ENCODE peak calls at places on chromosomes 13 and 19, in five cellular contexts. One of them, this sample, is unnamed.
A peak's percentile ranks its signal among the peaks of the same experiment; 100 is the strongest.

GRCh38 chr19:58129284-58129683 is 21.3 kb downstream of the ZNF329 start:
- DNase-seq in right cardiac atrium: no peak
- DNase-seq in CD4-positive, CD25-positive, alpha-beta regulatory T cell: no peak
- DNase-seq in PC-3: no peak
- DNase-seq in K562: no peak
- DNase-seq in this sample: no peak

GRCh38 chr13:35858665-35859064 is 272.5 kb downstream of the DCLK1 start:
- DNase-seq in right cardiac atrium: no peak
- DNase-seq in CD4-positive, CD25-positive, alpha-beta regulatory T cell: no peak
- DNase-seq in PC-3: no peak
- DNase-seq in K562: no peak
- DNase-seq in this sample: no peak

GRCh38 chr13:62846302-62846701 is 1430.7 kb upstream of the PCDH20 start:
- DNase-seq in right cardiac atrium: no peak
- DNase-seq in CD4-positive, CD25-positive, alpha-beta regulatory T cell: no peak
- DNase-seq in PC-3: peak; percentile 52
- DNase-seq in K562: no peak
- DNase-seq in this sample: no peak

GRCh38 chr13:109652536-109652935 is 133.8 kb downstream of the IRS2 start:
- DNase-seq in right cardiac atrium: no peak
- DNase-seq in CD4-positive, CD25-positive, alpha-beta regulatory T cell: no peak
- DNase-seq in PC-3: no peak
- DNase-seq in K562: no peak
- DNase-seq in this sample: no peak

GRCh38 chr13:24112791-24113190 is 47.7 kb upstream of the SPATA13 start:
- DNase-seq in right cardiac atrium: no peak
- DNase-seq in CD4-positive, CD25-positive, alpha-beta regulatory T cell: no peak
- DNase-seq in PC-3: no peak
- DNase-seq in K562: no peak
- DNase-seq in this sample: no peak

GRCh38 chr13:59722580-59722900 is 441.2 kb downstream of the DIAPH3 start:
- DNase-seq in right cardiac atrium: peak; percentile 16
- DNase-seq in CD4-positive, CD25-positive, alpha-beta regulatory T cell: peak; percentile 19
- DNase-seq in PC-3: no peak
- DNase-seq in K562: no peak
- DNase-seq in this sample: no peak

GRCh38 chr13:109737606-109738005 is 48.8 kb downstream of the IRS2 start:
- DNase-seq in right cardiac atrium: no peak
- DNase-seq in CD4-positive, CD25-positive, alpha-beta regulatory T cell: no peak
- DNase-seq in PC-3: no peak
- DNase-seq in K562: no peak
- DNase-seq in this sample: no peak

GRCh38 chr13:50158385-50159165 is 143.3 kb downstream of the KCNRG start:
- DNase-seq in right cardiac atrium: no peak
- DNase-seq in CD4-positive, CD25-positive, alpha-beta regulatory T cell: no peak
- DNase-seq in PC-3: no peak
- DNase-seq in K562: no peak
- DNase-seq in this sample: no peak

GRCh38 chr13:22451345-22451744 is 729.4 kb upstream of the SGCG start:
- DNase-seq in right cardiac atrium: peak; percentile 62
- DNase-seq in CD4-positive, CD25-positive, alpha-beta regulatory T cell: no peak
- DNase-seq in PC-3: no peak
- DNase-seq in K562: no peak
- DNase-seq in this sample: no peak

GRCh38 chr13:34678154-34678553 is 263.9 kb upstream of the NBEA start:
- DNase-seq in right cardiac atrium: no peak
- DNase-seq in CD4-positive, CD25-positive, alpha-beta regulatory T cell: no peak
- DNase-seq in PC-3: peak; percentile 77
- DNase-seq in K562: no peak
- DNase-seq in this sample: no peak

GRCh38 chr19:47003611-47003935 is 16.1 kb upstream of the NPAS1 start:
- DNase-seq in right cardiac atrium: no peak
- DNase-seq in CD4-positive, CD25-positive, alpha-beta regulatory T cell: no peak
- DNase-seq in PC-3: no peak
- DNase-seq in K562: no peak
- DNase-seq in this sample: no peak

GRCh38 chr19:56119585-56119978 is 1.5 kb downstream of the ZNF787 start:
- DNase-seq in right cardiac atrium: peak; percentile 72
- DNase-seq in CD4-positive, CD25-positive, alpha-beta regulatory T cell: no peak
- DNase-seq in PC-3: peak; percentile 12
- DNase-seq in K562: no peak
- DNase-seq in this sample: no peak

GRCh38 chr19:12833747-12834417 is 497 bp downstream of the RTBDN start:
- DNase-seq in right cardiac atrium: peak; percentile 53
- DNase-seq in CD4-positive, CD25-positive, alpha-beta regulatory T cell: no peak
- DNase-seq in PC-3: peak; percentile 39
- DNase-seq in K562: peak; percentile 82
- DNase-seq in this sample: no peak

GRCh38 chr19:15379996-15380647 is 535 bp upstream of the AKAP8 start:
- DNase-seq in right cardiac atrium: peak; percentile 85
- DNase-seq in CD4-positive, CD25-positive, alpha-beta regulatory T cell: peak; percentile 50
- DNase-seq in PC-3: peak; percentile 67
- DNase-seq in K562: peak; percentile 68
- DNase-seq in this sample: peak; percentile 39

GRCh38 chr19:43651758-43652545 is 12.3 kb upstream of the CADM4 start:
- DNase-seq in right cardiac atrium: peak; percentile 75
- DNase-seq in CD4-positive, CD25-positive, alpha-beta regulatory T cell: peak; percentile 72
- DNase-seq in PC-3: peak; percentile 59
- DNase-seq in K562: peak; percentile 81
- DNase-seq in this sample: peak; percentile 74

GRCh38 chr19:47419037-47419783 is at the start of gene MEIS3:
- DNase-seq in right cardiac atrium: peak; percentile 70
- DNase-seq in CD4-positive, CD25-positive, alpha-beta regulatory T cell: no peak
- DNase-seq in PC-3: no peak
- DNase-seq in K562: peak; percentile 44
- DNase-seq in this sample: no peak

GRCh38 chr19:10672529-10673150 is 18.5 kb downstream of the ILF3 start:
- DNase-seq in right cardiac atrium: no peak
- DNase-seq in CD4-positive, CD25-positive, alpha-beta regulatory T cell: no peak
- DNase-seq in PC-3: no peak
- DNase-seq in K562: no peak
- DNase-seq in this sample: no peak

GRCh38 chr13:99982741-99983400 is 1.3 kb downstream of the ZIC2 start:
- DNase-seq in right cardiac atrium: peak; percentile 28
- DNase-seq in CD4-positive, CD25-positive, alpha-beta regulatory T cell: no peak
- DNase-seq in PC-3: no peak
- DNase-seq in K562: no peak
- DNase-seq in this sample: no peak

GRCh38 chr13:108470921-108471320 is 158.5 kb upstream of the MYO16 start:
- DNase-seq in right cardiac atrium: no peak
- DNase-seq in CD4-positive, CD25-positive, alpha-beta regulatory T cell: no peak
- DNase-seq in PC-3: no peak
- DNase-seq in K562: no peak
- DNase-seq in this sample: no peak

GRCh38 chr19:41297628-41298326 is 12.2 kb upstream of the CCDC97 start:
- DNase-seq in right cardiac atrium: no peak
- DNase-seq in CD4-positive, CD25-positive, alpha-beta regulatory T cell: no peak
- DNase-seq in PC-3: no peak
- DNase-seq in K562: no peak
- DNase-seq in this sample: no peak

GRCh38 chr13:85512421-85512820 is 286.8 kb downstream of the SLITRK6 start:
- DNase-seq in right cardiac atrium: no peak
- DNase-seq in CD4-positive, CD25-positive, alpha-beta regulatory T cell: no peak
- DNase-seq in PC-3: peak; percentile 51
- DNase-seq in K562: no peak
- DNase-seq in this sample: no peak

GRCh38 chr19:3665681-3666544 is 34.4 kb downstream of the PIP5K1C start:
- DNase-seq in right cardiac atrium: peak; percentile 87
- DNase-seq in CD4-positive, CD25-positive, alpha-beta regulatory T cell: peak; percentile 50
- DNase-seq in PC-3: peak; percentile 26
- DNase-seq in K562: peak; percentile 87
- DNase-seq in this sample: peak; percentile 48

GRCh38 chr13:48585456-48585840 is 52.6 kb upstream of the RCBTB2 start:
- DNase-seq in right cardiac atrium: no peak
- DNase-seq in CD4-positive, CD25-positive, alpha-beta regulatory T cell: no peak
- DNase-seq in PC-3: peak; percentile 89
- DNase-seq in K562: no peak
- DNase-seq in this sample: peak; percentile 2

GRCh38 chr13:49400755-49401659 is 42.9 kb downstream of the CAB39L start:
- DNase-seq in right cardiac atrium: no peak
- DNase-seq in CD4-positive, CD25-positive, alpha-beta regulatory T cell: no peak
- DNase-seq in PC-3: peak; percentile 31
- DNase-seq in K562: peak; percentile 19
- DNase-seq in this sample: no peak

GRCh38 chr19:10104665-10105221 is 1.4 kb upstream of the PPAN start:
- DNase-seq in right cardiac atrium: peak; percentile 56
- DNase-seq in CD4-positive, CD25-positive, alpha-beta regulatory T cell: peak; percentile 96
- DNase-seq in PC-3: no peak
- DNase-seq in K562: peak; percentile 66
- DNase-seq in this sample: no peak

GRCh38 chr13:29547135-29547534 is 48.4 kb downstream of the SLC7A1 start:
- DNase-seq in right cardiac atrium: peak; percentile 73
- DNase-seq in CD4-positive, CD25-positive, alpha-beta regulatory T cell: no peak
- DNase-seq in PC-3: no peak
- DNase-seq in K562: no peak
- DNase-seq in this sample: no peak

GRCh38 chr13:112241288-112241687 is 134.9 kb upstream of the SPACA7 start:
- DNase-seq in right cardiac atrium: no peak
- DNase-seq in CD4-positive, CD25-positive, alpha-beta regulatory T cell: no peak
- DNase-seq in PC-3: no peak
- DNase-seq in K562: no peak
- DNase-seq in this sample: no peak

GRCh38 chr13:59276436-59276835 is 887.3 kb downstream of the DIAPH3 start:
- DNase-seq in right cardiac atrium: no peak
- DNase-seq in CD4-positive, CD25-positive, alpha-beta regulatory T cell: no peak
- DNase-seq in PC-3: no peak
- DNase-seq in K562: no peak
- DNase-seq in this sample: no peak

GRCh38 chr19:19900124-19900523 is 622 bp upstream of the ZNF93 start:
- DNase-seq in right cardiac atrium: no peak
- DNase-seq in CD4-positive, CD25-positive, alpha-beta regulatory T cell: no peak
- DNase-seq in PC-3: no peak
- DNase-seq in K562: peak; percentile 40
- DNase-seq in this sample: no peak

GRCh38 chr13:67230774-67231480 is 791 bp upstream of the PCDH9 start:
- DNase-seq in right cardiac atrium: peak; percentile 85
- DNase-seq in CD4-positive, CD25-positive, alpha-beta regulatory T cell: peak; percentile 31
- DNase-seq in PC-3: peak; percentile 35
- DNase-seq in K562: peak; percentile 27
- DNase-seq in this sample: peak; percentile 50

GRCh38 chr13:50401721-50402510 is 386.7 kb downstream of the KCNRG start:
- DNase-seq in right cardiac atrium: no peak
- DNase-seq in CD4-positive, CD25-positive, alpha-beta regulatory T cell: no peak
- DNase-seq in PC-3: peak; percentile 59
- DNase-seq in K562: no peak
- DNase-seq in this sample: no peak

GRCh38 chr19:7069904-7070226 is 362 bp downstream of the ZNF557 start:
- DNase-seq in right cardiac atrium: no peak
- DNase-seq in CD4-positive, CD25-positive, alpha-beta regulatory T cell: no peak
- DNase-seq in PC-3: no peak
- DNase-seq in K562: no peak
- DNase-seq in this sample: no peak

GRCh38 chr19:18701250-18701608 is 17.7 kb downstream of the CRTC1 start:
- DNase-seq in right cardiac atrium: no peak
- DNase-seq in CD4-positive, CD25-positive, alpha-beta regulatory T cell: no peak
- DNase-seq in PC-3: peak; percentile 15
- DNase-seq in K562: no peak
- DNase-seq in this sample: no peak
- H3K27ac ChIP-seq in right cardiac atrium: no peak overlapping the region
- H3K27ac ChIP-seq in CD4-positive, CD25-positive, alpha-beta regulatory T cell: peak overlapping the region; percentile 77
- H3K27ac ChIP-seq in PC-3: no peak overlapping the region
- H3K27ac ChIP-seq in K562: no peak overlapping the region
- H3K27ac ChIP-seq in this sample: no peak overlapping the region

GRCh38 chr19:54128441-54128725 is 9.2 kb upstream of the CNOT3 start:
- DNase-seq in right cardiac atrium: peak; percentile 46
- DNase-seq in CD4-positive, CD25-positive, alpha-beta regulatory T cell: no peak
- DNase-seq in PC-3: no peak
- DNase-seq in K562: no peak
- DNase-seq in this sample: no peak
- H3K27ac ChIP-seq in right cardiac atrium: no peak overlapping the region
- H3K27ac ChIP-seq in CD4-positive, CD25-positive, alpha-beta regulatory T cell: no peak overlapping the region
- H3K27ac ChIP-seq in PC-3: no peak overlapping the region
- H3K27ac ChIP-seq in K562: no peak overlapping the region
- H3K27ac ChIP-seq in this sample: no peak overlapping the region

GRCh38 chr13:43580280-43580679 is 206.5 kb downstream of the ENOX1 start:
- DNase-seq in right cardiac atrium: no peak
- DNase-seq in CD4-positive, CD25-positive, alpha-beta regulatory T cell: no peak
- DNase-seq in PC-3: no peak
- DNase-seq in K562: no peak
- DNase-seq in this sample: no peak
- H3K27ac ChIP-seq in right cardiac atrium: no peak overlapping the region
- H3K27ac ChIP-seq in CD4-positive, CD25-positive, alpha-beta regulatory T cell: no peak overlapping the region
- H3K27ac ChIP-seq in PC-3: no peak overlapping the region
- H3K27ac ChIP-seq in K562: no peak overlapping the region
- H3K27ac ChIP-seq in this sample: peak overlapping the region; percentile 86

DNA sequence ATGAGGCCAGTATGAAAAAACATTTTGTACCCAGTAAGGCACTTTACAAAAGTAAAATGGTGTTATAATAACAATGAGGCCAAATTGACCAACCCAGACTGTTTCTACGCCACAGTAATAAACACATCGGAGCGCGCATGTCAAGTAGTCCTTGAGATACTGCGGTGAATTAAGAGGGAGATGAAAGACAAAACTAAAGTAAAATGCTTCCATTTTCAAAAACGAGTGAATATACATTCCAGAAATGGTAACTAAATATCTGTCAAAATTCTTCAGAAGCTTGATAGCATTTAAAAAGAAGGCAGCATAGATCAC is 19.0 kb downstream of the N4BP2L1 start:
- DNase-seq in right cardiac atrium: no peak
- DNase-seq in CD4-positive, CD25-positive, alpha-beta regulatory T cell: no peak
- DNase-seq in PC-3: no peak
- DNase-seq in K562: no peak
- DNase-seq in this sample: no peak
- H3K27ac ChIP-seq in right cardiac atrium: no peak overlapping the region
- H3K27ac ChIP-seq in CD4-positive, CD25-positive, alpha-beta regulatory T cell: no peak overlapping the region
- H3K27ac ChIP-seq in PC-3: no peak overlapping the region
- H3K27ac ChIP-seq in K562: peak overlapping the region; percentile 57
- H3K27ac ChIP-seq in this sample: no peak overlapping the region

DNA sequence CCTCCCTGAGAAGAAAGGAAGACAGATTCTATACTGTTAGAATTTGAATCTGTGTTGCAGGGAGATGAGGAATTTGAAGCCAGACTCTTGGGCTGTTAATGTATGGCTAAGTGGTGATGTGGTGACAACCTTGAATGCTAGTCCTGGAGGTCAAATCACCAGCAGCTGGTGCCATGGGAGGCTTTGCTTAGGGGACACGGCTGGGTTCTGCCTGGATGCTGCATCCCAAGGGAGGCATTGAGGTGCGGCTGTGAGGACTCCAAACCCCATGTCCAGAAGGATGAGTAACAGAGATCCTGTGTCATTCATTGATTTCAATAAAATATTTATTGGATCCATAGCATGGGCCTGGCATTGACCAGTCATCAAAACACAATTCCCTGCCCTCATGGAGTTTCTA is 42.3 kb downstream of the RFX2 start:
- DNase-seq in right cardiac atrium: no peak
- DNase-seq in CD4-positive, CD25-positive, alpha-beta regulatory T cell: no peak
- DNase-seq in PC-3: no peak
- DNase-seq in K562: no peak
- DNase-seq in this sample: no peak
- H3K27ac ChIP-seq in right cardiac atrium: peak overlapping the region; percentile 97
- H3K27ac ChIP-seq in CD4-positive, CD25-positive, alpha-beta regulatory T cell: no peak overlapping the region
- H3K27ac ChIP-seq in PC-3: no peak overlapping the region
- H3K27ac ChIP-seq in K562: no peak overlapping the region
- H3K27ac ChIP-seq in this sample: no peak overlapping the region

This sample was measured in substantia nigra.